ENCODE peak calls at places on chromosomes 13 and 19, in six cellular contexts. R, W, N, A, I and Z are unnamed samples.

GRCh38 chr13:48315981-48316380 is 12.4 kb downstream of the RB1 start:
- DNase-seq in R (no peak), W (no peak), N (no peak), A (peak; percentile 37), I (no peak), Z (no peak)

GRCh38 chr13:36282818-36283432 is 14.7 kb downstream of the CCDC169 start:
- DNase-seq in R (no peak), W (no peak), N (no peak), A (no peak), I (no peak), Z (peak; percentile 40)

GRCh38 chr19:12656899-12657571 is 9.5 kb downstream of the MAN2B1 start:
- DNase-seq in R (no peak), W (no peak), N (no peak), A (no peak), I (no peak), Z (no peak)

GRCh38 chr19:49853852-49854849 is 3.2 kb downstream of the PTOV1 start:
- DNase-seq in R (no peak), W (no peak), N (no peak), A (no peak), I (no peak), Z (no peak)

GRCh38 chr13:73440296-73440895 is 381.6 kb downstream of the KLF5 start:
- DNase-seq in R (no peak), W (no peak), N (no peak), A (no peak), I (no peak), Z (no peak)

GRCh38 chr13:20891768-20892167 is 10.8 kb downstream of the XPO4 start:
- DNase-seq in R (no peak), W (no peak), N (no peak), A (no peak), I (no peak), Z (no peak)

GRCh38 chr19:33374406-33374703 is 846 bp downstream of the CEBPG start:
- DNase-seq in R (no peak), W (no peak), N (no peak), A (no peak), I (no peak), Z (peak; percentile 12)

GRCh38 chr19:50770888-50771287 is 624 bp downstream of the GPR32 start:
- DNase-seq in R (no peak), W (no peak), N (no peak), A (no peak), I (no peak), Z (no peak)

GRCh38 chr19:38769635-38770211 is 3.6 kb downstream of the LGALS7 start:
- DNase-seq in R (peak; percentile 79), W (peak; percentile 92), N (no peak), A (peak; percentile 95), I (peak; percentile 89), Z (peak; percentile 61)

GRCh38 chr13:21735621-21736401 is 64.9 kb downstream of the FGF9 start:
- DNase-seq in R (no peak), W (no peak), N (no peak), A (peak; percentile 54), I (no peak), Z (no peak)

GRCh38 chr13:23567792-23568480 is 2.3 kb upstream of the TNFRSF19 start:
- DNase-seq in R (no peak), W (no peak), N (no peak), A (no peak), I (no peak), Z (no peak)

GRCh38 chr19:45499196-45500180 is 1.2 kb downstream of the PPM1N start:
- DNase-seq in R (peak; percentile 49), W (peak; percentile 43), N (no peak), A (peak; percentile 62), I (no peak), Z (no peak)

GRCh38 chr13:73399347-73400216 is 340.8 kb downstream of the KLF5 start:
- DNase-seq in R (no peak), W (no peak), N (no peak), A (no peak), I (no peak), Z (no peak)

GRCh38 chr19:46821512-46822359 is 28.9 kb downstream of the AP2S1 start:
- DNase-seq in R (peak; percentile 44), W (no peak), N (no peak), A (peak; percentile 55), I (no peak), Z (no peak)

GRCh38 chr13:29439601-29440381 is 155.7 kb downstream of the SLC7A1 start:
- DNase-seq in R (no peak), W (no peak), N (no peak), A (no peak), I (no peak), Z (no peak)

GRCh38 chr13:96279904-96280303 is 190.0 kb downstream of the HS6ST3 start:
- DNase-seq in R (no peak), W (no peak), N (no peak), A (no peak), I (no peak), Z (no peak)

GRCh38 chr19:8022275-8022674 is 16.8 kb upstream of the ELAVL1 start:
- DNase-seq in R (no peak), W (no peak), N (no peak), A (no peak), I (no peak), Z (no peak)

GRCh38 chr19:29139227-29139626 is 73.7 kb downstream of the UQCRFS1 start:
- DNase-seq in R (no peak), W (no peak), N (no peak), A (no peak), I (no peak), Z (no peak)

GRCh38 chr13:52169839-52170238 is 10.4 kb upstream of the NEK3 start:
- DNase-seq in R (no peak), W (no peak), N (no peak), A (no peak), I (no peak), Z (no peak)

GRCh38 chr19:50003810-50004419 is 21.3 kb downstream of the VRK3 start:
- DNase-seq in R (no peak), W (peak; percentile 41), N (peak; percentile 91), A (peak; percentile 39), I (peak; percentile 87), Z (peak; percentile 39)

GRCh38 chr13:60448907-60449510 is 52.0 kb downstream of the TDRD3 start:
- DNase-seq in R (no peak), W (peak; percentile 70), N (peak; percentile 32), A (no peak), I (no peak), Z (peak; percentile 58)

GRCh38 chr13:108957369-108958012 is 328.1 kb downstream of the MYO16 start:
- DNase-seq in R (no peak), W (peak; percentile 27), N (peak; percentile 91), A (no peak), I (no peak), Z (no peak)

GRCh38 chr19:3250675-3251074 is 26.2 kb downstream of the CELF5 start:
- DNase-seq in R (peak; percentile 33), W (peak; percentile 14), N (no peak), A (no peak), I (no peak), Z (peak; percentile 9)

GRCh38 chr19:13033244-13033643 is 38.0 kb downstream of the NFIX start:
- DNase-seq in R (no peak), W (no peak), N (no peak), A (no peak), I (no peak), Z (peak; percentile 8)

GRCh38 chr19:4528843-4529242 is 6.2 kb downstream of the PLIN5 start:
- DNase-seq in R (no peak), W (no peak), N (no peak), A (no peak), I (no peak), Z (no peak)

GRCh38 chr13:45209229-45209628 is 8.4 kb upstream of the KCTD4 start:
- DNase-seq in R (no peak), W (no peak), N (no peak), A (no peak), I (no peak), Z (peak; percentile 63)

GRCh38 chr19:57664269-57665127 is 4.2 kb upstream of the ZSCAN4 start:
- DNase-seq in R (no peak), W (no peak), N (peak; percentile 4), A (peak; percentile 70), I (peak; percentile 67), Z (no peak)

GRCh38 chr19:16371540-16371986 is 46.9 kb downstream of the KLF2 start:
- DNase-seq in R (peak; percentile 62), W (no peak), N (no peak), A (peak; percentile 82), I (no peak), Z (peak; percentile 4)

GRCh38 chr13:18943721-18944391 is 237.8 kb downstream of the TUBA3C start:
- DNase-seq in R (no peak), W (no peak), N (no peak), A (no peak), I (peak; percentile 51), Z (no peak)

GRCh38 chr19:44515031-44515430 is 14.4 kb downstream of the CEACAM20 start:
- DNase-seq in R (no peak), W (no peak), N (no peak), A (no peak), I (no peak), Z (no peak)

GRCh38 chr13:100542546-100543156 is 45.9 kb downstream of the GGACT start:
- DNase-seq in R (no peak), W (no peak), N (no peak), A (no peak), I (no peak), Z (peak; percentile 40)

GRCh38 chr13:21033866-21034601 is 27.4 kb downstream of the LATS2 start:
- DNase-seq in R (no peak), W (no peak), N (no peak), A (no peak), I (no peak), Z (no peak)